ENCODE peak calls at places on chromosome 12, in eight cellular contexts. E is astrocyte, J is PC-3, G is pancreas, L is suprapubic skin, K is A549, W is lower lobe of right lung, T is SK-N-SH. B is an unnamed sample.
A peak's percentile ranks its signal among the peaks of the same experiment; 100 is the strongest.

GRCh38 chr12:109744991-109745942 is 31.6 kb downstream of the FAM222A start:
- DNase-seq in E (no peak), J (no peak), G (peak; percentile 55), L (peak; percentile 55), K (no peak), W (peak; percentile 12), T (peak; percentile 4), B (no peak)

GRCh38 chr12:114976959-114977358 is 293.0 kb upstream of the TBX3 start:
- DNase-seq in E (peak; percentile 22), J (peak; percentile 97), G (no peak), L (no peak), K (peak; percentile 66), W (no peak), T (no peak), B (no peak)

GRCh38 chr12:87469295-87469694 is 559.9 kb downstream of the C12orf50 start:
- DNase-seq in E (peak; percentile 42), J (peak; percentile 14), G (no peak), L (no peak), K (no peak), W (no peak), T (no peak), B (no peak)

GRCh38 chr12:57583008-57583831 is 7.8 kb upstream of the PIP4K2C start:
- DNase-seq in E (peak; percentile 51), J (peak; percentile 84), G (peak; percentile 72), L (no peak), K (peak; percentile 96), W (no peak), T (peak; percentile 92), B (peak; percentile 60)

GRCh38 chr12:121871501-121871900 is 12.8 kb upstream of the HPD start:
- DNase-seq in E (no peak), J (no peak), G (no peak), L (no peak), K (no peak), W (no peak), T (no peak), B (no peak)

GRCh38 chr12:57834086-57834876 is 12.2 kb downstream of the CTDSP2 start:
- DNase-seq in E (no peak), J (no peak), G (no peak), L (no peak), K (no peak), W (no peak), T (no peak), B (no peak)

GRCh38 chr12:114938487-114939210 is 254.7 kb upstream of the TBX3 start:
- DNase-seq in E (no peak), J (no peak), G (no peak), L (no peak), K (no peak), W (no peak), T (no peak), B (no peak)

GRCh38 chr12:33795536-33795935 is 226.8 kb upstream of the ALG10 start:
- DNase-seq in E (peak; percentile 9), J (peak; percentile 82), G (no peak), L (no peak), K (no peak), W (no peak), T (no peak), B (no peak)

GRCh38 chr12:52155048-52155868 is 36.6 kb downstream of the KRT80 start:
- DNase-seq in E (no peak), J (peak; percentile 52), G (no peak), L (no peak), K (no peak), W (no peak), T (no peak), B (no peak)

GRCh38 chr12:21656931-21657335 is 709 bp downstream of the LDHB start:
- DNase-seq in E (peak; percentile 41), J (peak; percentile 11), G (peak; percentile 25), L (no peak), K (peak; percentile 18), W (no peak), T (peak; percentile 38), B (peak; percentile 56)

GRCh38 chr12:57522887-57523705 is 472 bp downstream of the MBD6 start:
- DNase-seq in E (peak; percentile 41), J (peak; percentile 46), G (peak; percentile 65), L (peak; percentile 85), K (no peak), W (peak; percentile 86), T (no peak), B (peak; percentile 53)

GRCh38 chr12:103677341-103677740 is 90.3 kb downstream of the STAB2 start:
- DNase-seq in E (no peak), J (peak; percentile 37), G (no peak), L (no peak), K (no peak), W (no peak), T (no peak), B (no peak)

GRCh38 chr12:42725839-42726238 is 136.3 kb upstream of the PRICKLE1 start:
- DNase-seq in E (peak; percentile 98), J (peak; percentile 80), G (no peak), L (no peak), K (no peak), W (no peak), T (no peak), B (no peak)

DNA sequence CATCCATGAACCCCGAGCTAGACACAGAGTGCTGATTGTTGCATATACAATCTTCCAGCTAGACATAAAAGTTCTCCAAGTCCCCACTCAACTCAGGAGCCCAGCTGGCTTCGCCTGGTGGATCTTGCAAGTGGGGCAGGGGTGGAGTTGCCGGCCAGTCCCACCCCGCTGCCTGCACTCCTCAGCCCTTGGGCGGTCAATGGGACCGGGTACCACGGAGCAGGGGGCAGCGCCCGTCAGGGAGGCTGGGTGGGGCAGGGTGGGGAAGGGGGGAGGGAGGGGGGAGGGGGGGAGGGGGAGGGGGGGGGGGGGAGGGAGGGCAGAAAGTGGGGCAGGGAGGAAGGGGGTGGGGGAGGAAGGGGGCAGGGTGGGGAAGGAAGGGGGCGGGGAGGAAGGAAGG is 63.0 kb downstream of the CCDC60 start:
- DNase-seq in E (no peak), J (no peak), G (no peak), L (no peak), K (no peak), W (no peak), T (no peak), B (no peak)
- TF ChIP-seq CTCF in E (no peak), J (no peak), G (no peak), L (no peak), K (no peak), W (no peak), T (no peak), B (no peak)

GRCh38 chr12:100395811-100396210 is 38.9 kb downstream of the SLC17A8 start:
- DNase-seq in E (no peak), J (no peak), G (no peak), L (no peak), K (no peak), W (no peak), T (no peak), B (no peak)

GRCh38 chr12:100393202-100393601 is 36.3 kb downstream of the SLC17A8 start:
- DNase-seq in E (no peak), J (no peak), G (no peak), L (no peak), K (no peak), W (no peak), T (no peak), B (no peak)

GRCh38 chr12:100399095-100399494 is 42.2 kb downstream of the SLC17A8 start:
- DNase-seq in E (no peak), J (no peak), G (no peak), L (no peak), K (no peak), W (no peak), T (no peak), B (no peak)

GRCh38 chr12:100401660-100402059 is 44.8 kb downstream of the SLC17A8 start:
- DNase-seq in E (peak; percentile 69), J (peak; percentile 76), G (no peak), L (no peak), K (peak; percentile 39), W (no peak), T (no peak), B (no peak)

GRCh38 chr12:100398307-100398706 is 41.4 kb downstream of the SLC17A8 start:
- DNase-seq in E (no peak), J (no peak), G (no peak), L (no peak), K (no peak), W (no peak), T (no peak), B (no peak)
- H3K4me3 ChIP-seq in E (no peak overlapping the region), J (no peak overlapping the region), G (no peak overlapping the region), L (no peak overlapping the region), K (no peak overlapping the region), W (no peak overlapping the region), T (no peak overlapping the region), B (no peak overlapping the region)

DNA sequence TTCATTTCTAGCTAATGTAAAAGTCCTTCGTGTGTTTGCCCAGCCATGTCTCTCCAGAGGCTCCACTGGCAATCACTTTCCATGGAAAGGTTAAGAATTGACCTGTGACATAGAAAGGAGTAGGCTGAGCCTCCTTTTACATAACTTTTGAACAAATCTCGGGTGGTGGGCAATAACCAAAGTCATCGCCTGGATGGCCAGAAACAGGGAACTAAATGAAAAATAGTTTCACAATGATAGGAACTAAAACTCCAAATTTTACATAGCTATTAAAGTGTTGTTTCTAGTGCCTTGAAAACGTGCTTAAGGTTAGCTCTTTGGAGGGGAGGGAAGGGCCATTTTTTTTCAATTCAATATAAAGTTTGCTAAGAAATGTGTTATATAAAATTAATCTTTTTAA is 6.5 kb downstream of the BHLHE41 start:
- DNase-seq in E (no peak), J (no peak), G (no peak), L (no peak), K (no peak), W (no peak), T (no peak), B (peak; percentile 18)
- H3K27ac ChIP-seq in E (no peak overlapping the region), J (no peak overlapping the region), G (no peak overlapping the region), L (no peak overlapping the region), K (no peak overlapping the region), W (no peak overlapping the region), T (no peak overlapping the region), B (peak overlapping the region; percentile 94)

DNA sequence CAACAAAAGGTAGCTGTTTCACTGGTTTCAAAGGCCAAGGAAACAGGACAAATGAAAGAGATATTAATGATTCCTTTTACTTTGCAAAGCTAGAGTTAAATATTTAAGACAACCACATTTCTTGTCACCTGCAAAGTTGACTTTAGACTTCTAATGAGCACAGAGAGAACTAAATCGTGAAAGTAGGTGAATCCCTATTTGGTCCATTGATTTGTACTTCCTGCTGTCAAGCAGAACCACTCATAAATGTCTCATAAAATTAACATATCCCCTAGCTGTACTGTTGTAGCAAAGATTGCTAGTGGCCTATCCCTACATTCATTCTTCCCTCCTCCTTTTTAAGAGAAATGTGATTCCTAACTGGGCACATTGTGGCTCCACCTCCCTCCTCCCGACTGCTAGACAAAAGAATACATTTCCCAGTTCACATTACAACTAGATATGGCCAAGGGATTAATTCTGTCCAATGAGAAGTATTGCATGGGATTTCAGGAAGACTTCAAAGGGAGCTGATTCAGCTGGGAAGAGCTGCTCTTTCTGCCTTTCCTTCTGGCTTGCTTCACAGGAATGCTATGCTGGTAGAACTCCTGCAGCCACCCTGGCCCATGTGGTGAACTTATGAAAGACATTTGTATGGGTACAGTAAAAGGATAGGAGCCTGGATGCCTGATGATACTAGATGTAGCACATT is 227.5 kb upstream of the ABCD2 start:
- DNase-seq in E (peak; percentile 36), J (no peak), G (no peak), L (no peak), K (no peak), W (no peak), T (no peak), B (no peak)
- TF ChIP-seq CTCF in E (no peak), J (no peak), G (no peak), L (no peak), K (no peak), W (no peak), T (no peak), B (no peak)

B was measured in thyroid gland.